ENCODE peak calls at places on chromosomes 6 and 20, in six cellular contexts. M is CD8-positive, alpha-beta memory T cell; Y is GM04504; L is endothelial cell of umbilical vein; H is non-pigmented ciliary epithelial cell; G is memory B cell. O is an unnamed sample.

GRCh38 chr6:37483917-37484785 is 15.5 kb downstream of the CCDC167 start:
- DNase-seq in M (peak), Y (peak), L (peak), H (no peak), G (peak), O (no peak)

GRCh38 chr20:49318430-49319203 is 40.8 kb upstream of the ZNFX1 start:
- DNase-seq in M (peak), Y (no peak), L (no peak), H (no peak), G (no peak), O (no peak)

GRCh38 chr6:131383421-131384411 is 189.3 kb upstream of the ARG1 start:
- DNase-seq in M (no peak), Y (no peak), L (no peak), H (no peak), G (no peak), O (no peak)

GRCh38 chr20:2759143-2759542 is 41.3 kb downstream of the CPXM1 start:
- DNase-seq in M (no peak), Y (no peak), L (no peak), H (no peak), G (no peak), O (no peak)

GRCh38 chr6:4516206-4516605 is 260.0 kb upstream of the CDYL start:
- DNase-seq in M (no peak), Y (no peak), L (no peak), H (no peak), G (no peak), O (no peak)

GRCh38 chr6:41345901-41346300 is 10.5 kb downstream of the NCR2 start:
- DNase-seq in M (no peak), Y (no peak), L (no peak), H (no peak), G (no peak), O (no peak)

GRCh38 chr6:82568290-82568993 is 204.8 kb downstream of the TPBG start:
- DNase-seq in M (no peak), Y (no peak), L (no peak), H (no peak), G (no peak), O (no peak)

GRCh38 chr6:3292431-3293197 is 33.9 kb downstream of the PSMG4 start:
- DNase-seq in M (no peak), Y (no peak), L (no peak), H (no peak), G (no peak), O (no peak)

GRCh38 chr20:61662226-61662945 is 403.3 kb downstream of the TAF4 start:
- DNase-seq in M (no peak), Y (no peak), L (no peak), H (no peak), G (no peak), O (no peak)

GRCh38 chr6:150229775-150230561 is 87.1 kb downstream of the PPP1R14C start:
- DNase-seq in M (no peak), Y (no peak), L (no peak), H (no peak), G (no peak), O (peak)

GRCh38 chr6:13524801-13525508 is 37.6 kb upstream of the GFOD1 start:
- DNase-seq in M (no peak), Y (no peak), L (peak), H (no peak), G (no peak), O (no peak)

GRCh38 chr20:25863536-25864325 is 167.1 kb upstream of the ZNF337 start:
- DNase-seq in M (no peak), Y (no peak), L (peak), H (no peak), G (no peak), O (no peak)

GRCh38 chr6:157469378-157469777 is 88.4 kb downstream of the ZDHHC14 start:
- DNase-seq in M (no peak), Y (no peak), L (no peak), H (no peak), G (no peak), O (no peak)